ENCODE peak calls at places on chromosomes 3 and 15, in five cellular contexts. S, R, Z, Y and I are unnamed samples.

GRCh38 chr3:72797773-72798543 is 50.3 kb downstream of the SHQ1 start:
- DNase-seq in Y (no peak), S (peak; percentile 20), Z (peak; percentile 3), R (peak; percentile 65), I (no peak)

GRCh38 chr3:72145506-72146380 is 360.8 kb upstream of the PROK2 start:
- DNase-seq in R (peak; percentile 25), Y (no peak), Z (no peak), S (peak; percentile 87), I (peak; percentile 30)

GRCh38 chr3:172905480-172905850 is 154.9 kb downstream of the ECT2 start:
- DNase-seq in R (no peak), S (peak; percentile 54), Z (no peak), Y (no peak), I (no peak)

GRCh38 chr3:69304396-69304795 is 81.5 kb downstream of the FRMD4B start:
- DNase-seq in Y (no peak), R (no peak), S (no peak), Z (no peak), I (no peak)

GRCh38 chr3:29642393-29643033 is 361.6 kb downstream of the RBMS3 start:
- DNase-seq in Z (no peak), R (peak; percentile 25), Y (no peak), S (peak; percentile 73), I (peak; percentile 9)

GRCh38 chr3:187185759-187186158 is 11.5 kb upstream of the RTP1 start:
- DNase-seq in S (no peak), R (no peak), Y (no peak), Z (no peak), I (no peak)

GRCh38 chr3:22836131-22836530 is 367.0 kb upstream of the UBE2E2 start:
- DNase-seq in R (no peak), Z (no peak), Y (no peak), S (no peak), I (no peak)

GRCh38 chr3:157120071-157120892 is 39.7 kb downstream of the CCNL1 start:
- DNase-seq in Y (no peak), S (no peak), Z (no peak), R (no peak), I (no peak)

GRCh38 chr3:20406621-20407020 is 220.6 kb upstream of the SGO1 start:
- DNase-seq in Z (no peak), R (no peak), S (no peak), Y (no peak), I (no peak)

GRCh38 chr3:183554377-183554776 is 1.1 kb downstream of the KLHL6 start:
- DNase-seq in Z (no peak), Y (no peak), S (no peak), R (no peak), I (no peak)

GRCh38 chr15:63480441-63480821 is 24.0 kb upstream of the USP3 start:
- DNase-seq in S (no peak), Y (no peak), Z (no peak), R (no peak), I (no peak)

GRCh38 chr3:71130516-71131384 is 452.8 kb downstream of the FOXP1 start:
- DNase-seq in S (peak; percentile 82), Y (peak; percentile 42), R (peak; percentile 63), Z (no peak), I (peak; percentile 80)

GRCh38 chr3:21654241-21654640 is 96.8 kb downstream of the ZNF385D start:
- DNase-seq in Y (no peak), Z (no peak), S (peak; percentile 32), R (no peak), I (no peak)

GRCh38 chr3:172586447-172586846 is 63.2 kb upstream of the TNFSF10 start:
- DNase-seq in Z (no peak), S (peak; percentile 45), R (no peak), Y (no peak), I (no peak)

GRCh38 chr3:127037021-127037400 is 54.1 kb downstream of the PLXNA1 start:
- DNase-seq in S (no peak), Y (no peak), R (no peak), Z (no peak), I (no peak)

GRCh38 chr15:48190932-48191573 is 412 bp upstream of the CTXN2 start:
- DNase-seq in S (peak; percentile 67), Z (no peak), R (peak; percentile 35), Y (peak; percentile 18), I (peak; percentile 23)

GRCh38 chr15:91472316-91472756 is 372.3 kb downstream of the SV2B start:
- DNase-seq in S (no peak), R (no peak), Y (no peak), Z (no peak), I (no peak)

GRCh38 chr3:62373215-62373614 is at the start of gene FEZF2:
- DNase-seq in Y (no peak), S (no peak), R (no peak), Z (no peak), I (no peak)

GRCh38 chr15:98547741-98548166 is 100.6 kb upstream of the IGF1R start:
- DNase-seq in Z (no peak), Y (no peak), S (peak; percentile 22), R (no peak), I (peak; percentile 50)

GRCh38 chr3:113545594-113545993 is 13.2 kb downstream of the SIDT1 start:
- DNase-seq in S (no peak), Z (no peak), R (no peak), Y (no peak), I (no peak)

GRCh38 chr3:126197854-126198584 is 17.6 kb upstream of the ALDH1L1 start:
- DNase-seq in S (peak; percentile 72), Z (no peak), R (peak; percentile 59), Y (peak; percentile 90), I (peak; percentile 57)

GRCh38 chr15:74642724-74643367 is 27.2 kb downstream of the CLK3 start:
- DNase-seq in Y (no peak), Z (no peak), S (peak; percentile 74), R (peak; percentile 19), I (no peak)

GRCh38 chr3:32660634-32661033 is 24.4 kb upstream of the CNOT10 start:
- DNase-seq in S (no peak), R (no peak), Y (no peak), Z (no peak), I (no peak)

GRCh38 chr15:82680200-82681102 is 29.2 kb downstream of the AP3B2 start:
- DNase-seq in R (no peak), S (no peak), Z (peak; percentile 47), Y (no peak), I (no peak)

GRCh38 chr15:94135748-94136147 is 95.6 kb upstream of the MCTP2 start:
- DNase-seq in Y (no peak), Z (no peak), R (no peak), S (no peak), I (no peak)

GRCh38 chr3:143265501-143266070 is 146.0 kb downstream of the CHST2 start:
- DNase-seq in Y (peak; percentile 14), S (peak; percentile 35), R (no peak), Z (no peak), I (no peak)

GRCh38 chr3:59386165-59386564 is 336.3 kb upstream of the CFAP20DC start:
- DNase-seq in S (no peak), R (no peak), Z (no peak), Y (no peak), I (no peak)

GRCh38 chr3:12893872-12894271 is 52.5 kb upstream of the RPL32 start:
- DNase-seq in R (no peak), Y (no peak), Z (no peak), S (no peak), I (peak; percentile 24)

GRCh38 chr3:50687916-50688315 is 13.2 kb downstream of the DOCK3 start:
- DNase-seq in Y (no peak), R (no peak), S (no peak), Z (no peak), I (no peak)

GRCh38 chr3:126944089-126944965 is 38.6 kb upstream of the PLXNA1 start:
- DNase-seq in Z (no peak), R (no peak), S (no peak), Y (no peak), I (no peak)

GRCh38 chr15:82585072-82585471 is 44.8 kb upstream of the RPS17 start:
- DNase-seq in S (peak; percentile 77), Y (no peak), R (no peak), Z (no peak), I (no peak)

GRCh38 chr3:127438951-127439350 is 151.1 kb upstream of the PRR20G start:
- DNase-seq in R (no peak), S (no peak), Y (no peak), Z (no peak), I (no peak)

GRCh38 chr15:75176404-75176761 is 25.3 kb upstream of the C15orf39 start:
- DNase-seq in Y (no peak), R (no peak), S (no peak), Z (no peak), I (no peak)

GRCh38 chr3:139109271-139109670 is 64.6 kb upstream of the PRR23C start:
- DNase-seq in Z (no peak), R (no peak), S (no peak), Y (no peak), I (no peak)

GRCh38 chr15:31265090-31265870 is 61.4 kb upstream of the KLF13 start:
- DNase-seq in Z (no peak), Y (no peak), R (no peak), S (no peak), I (no peak)

GRCh38 chr15:77574521-77575202 is 58.0 kb downstream of the LINGO1 start:
- DNase-seq in Z (no peak), R (no peak), Y (no peak), S (no peak), I (no peak)